ENCODE peak calls at places on chromosomes 16 and 17, in four cellular contexts. D is glutamatergic neuron, V is dorsolateral prefrontal cortex, O is activated B cell treated with CpG ODN at 0.5 μM for 24 hours. L is an unnamed sample.

GRCh38 chr17:41620583-41621434 is 3.6 kb downstream of the KRT17 start:
- DNase-seq in O (no peak), V (no peak), D (peak; percentile 15), L (no peak)

GRCh38 chr16:67395458-67396158 is 2.3 kb upstream of the TPPP3 start:
- DNase-seq in D (peak; percentile 82), O (no peak), V (no peak), L (peak; percentile 31)

GRCh38 chr16:3496386-3496785 is 1.1 kb upstream of the C16orf90 start:
- DNase-seq in O (no peak), D (no peak), V (no peak), L (no peak)

GRCh38 chr17:82769041-82769440 is 17.2 kb downstream of the TBCD start:
- DNase-seq in V (no peak), O (no peak), D (no peak), L (no peak)

GRCh38 chr17:57605734-57606105 is 139.4 kb downstream of the CCDC182 start:
- DNase-seq in D (no peak), O (peak; percentile 30), V (no peak), L (no peak)

GRCh38 chr17:46157443-46158107 is 35.7 kb downstream of the KANSL1 start:
- DNase-seq in V (no peak), D (no peak), O (no peak), L (no peak)

GRCh38 chr16:68744744-68745280 is 7.7 kb downstream of the CDH1 start:
- DNase-seq in V (no peak), O (no peak), D (no peak), L (no peak)

GRCh38 chr17:35577826-35578194 is 561 bp downstream of the PEX12 start:
- DNase-seq in V (no peak), O (no peak), D (no peak), L (no peak)

GRCh38 chr16:19708498-19709205 is 9.4 kb downstream of the KNOP1 start:
- DNase-seq in D (no peak), V (peak; percentile 22), O (no peak), L (no peak)

GRCh38 chr16:71442041-71442440 is at the start of gene TLE7:
- DNase-seq in V (no peak), O (no peak), D (no peak), L (no peak)

GRCh38 chr17:51120357-51120738 is 320 bp downstream of the SPAG9 start:
- DNase-seq in V (peak; percentile 60), D (no peak), O (no peak), L (peak; percentile 39)
- TF ChIP-seq CTCF in V (no peak), D (no peak), O (no peak), L (no peak)

GRCh38 chr17:76528528-76529223 is 8.8 kb downstream of the CYGB start:
- DNase-seq in V (no peak), O (no peak), D (no peak), L (no peak)
- TF ChIP-seq CTCF in V (no peak), O (no peak), D (no peak), L (no peak)

GRCh38 chr16:76756423-76756822 is 434.6 kb upstream of the MON1B start:
- DNase-seq in V (no peak), O (no peak), D (no peak), L (no peak)

DNA sequence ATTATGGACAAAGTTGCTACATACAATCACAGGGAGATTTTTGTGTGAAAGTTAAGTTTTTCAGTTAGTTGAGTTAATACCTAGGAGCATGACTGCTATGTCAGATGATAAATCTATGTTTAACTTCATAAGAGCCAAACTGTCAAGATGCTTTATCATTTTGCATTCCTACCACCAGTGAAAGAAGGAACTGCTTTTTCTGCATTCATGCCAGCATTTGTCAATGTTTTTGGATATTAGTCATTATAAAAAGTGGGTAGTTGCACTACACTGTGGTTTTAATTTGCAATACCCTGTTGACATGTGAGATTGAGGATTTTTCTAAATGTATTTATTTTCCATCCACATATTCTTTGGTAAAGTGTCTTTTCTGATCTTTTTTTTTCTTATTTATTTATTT is 434.0 kb upstream of the MON1B start:
- DNase-seq in D (no peak), O (no peak), V (no peak), L (no peak)
- TF ChIP-seq CTCF in D (no peak), O (no peak), V (no peak), L (no peak)

GRCh38 chr16:85027349-85027967 is at the start of gene KIAA0513:
- DNase-seq in V (peak; percentile 93), D (peak; percentile 98), O (peak; percentile 99), L (peak; percentile 65)
- TF ChIP-seq CTCF in V (peak; percentile 68), D (no peak), O (no peak), L (peak; percentile 20)

GRCh38 chr16:20956319-20956718 is 55.7 kb downstream of the LYRM1 start:
- DNase-seq in D (no peak), V (no peak), O (no peak), L (no peak)
- TF ChIP-seq CTCF in D (no peak), V (no peak), O (no peak), L (no peak)

GRCh38 chr17:29563816-29564215 is 3.0 kb downstream of the ABHD15 start:
- DNase-seq in V (no peak), O (no peak), D (no peak), L (no peak)

GRCh38 chr17:29566473-29567361 is at the start of gene ABHD15:
- DNase-seq in O (peak; percentile 72), D (peak; percentile 62), V (no peak), L (peak; percentile 52)

GRCh38 chr17:29567362-29568330 is 809 bp upstream of the ABHD15 start:
- DNase-seq in V (no peak), O (peak; percentile 73), D (peak; percentile 67), L (no peak)

GRCh38 chr17:29568331-29569244 is at the start of gene TP53I13:
- DNase-seq in V (no peak), O (peak; percentile 83), D (peak; percentile 56), L (peak; percentile 80)

DNA sequence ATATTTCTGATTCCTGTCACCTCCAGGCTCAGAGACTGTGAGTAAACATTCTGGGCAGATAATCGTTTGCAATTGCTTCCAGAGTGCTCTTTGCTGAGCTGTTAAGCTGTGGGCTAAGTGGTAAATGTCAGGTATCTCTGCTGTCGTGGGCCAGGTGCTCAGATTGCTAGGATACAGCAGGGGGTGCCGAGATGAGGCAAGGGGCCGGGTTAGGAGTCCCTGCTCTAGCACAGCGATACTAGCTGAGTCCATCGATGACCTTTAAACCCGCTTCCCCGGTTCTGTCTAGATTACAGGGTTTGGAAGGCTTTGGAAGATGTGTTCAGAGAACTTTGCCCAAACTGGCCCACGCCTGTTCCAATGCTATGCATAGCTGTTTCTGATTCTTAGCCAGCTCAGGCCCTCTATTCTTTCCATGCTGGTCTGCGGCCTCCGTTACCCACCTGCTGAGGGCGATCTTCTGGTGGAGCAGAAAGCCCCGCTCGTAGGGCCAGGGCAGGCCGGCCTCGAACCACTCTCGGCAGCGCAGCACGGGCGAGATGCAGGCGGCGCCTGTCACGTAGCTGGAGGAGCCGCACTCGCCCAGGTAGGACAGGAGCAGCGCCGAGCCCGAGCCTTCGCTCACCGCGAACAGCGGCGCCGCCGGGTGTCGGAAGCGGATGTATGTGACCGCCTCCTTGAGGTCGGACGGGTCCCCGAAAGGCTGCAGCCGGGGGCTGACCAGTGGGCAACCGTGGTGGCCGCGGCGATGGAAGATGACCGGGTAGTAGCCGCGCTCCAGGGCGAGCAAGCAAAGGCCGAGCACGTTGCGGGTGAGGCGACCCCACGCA is 979 bp downstream of the ABHD15 start:
- DNase-seq in O (peak; percentile 59), D (no peak), V (no peak), L (no peak)
- TF ChIP-seq CTCF in O (no peak), D (no peak), V (no peak), L (peak; percentile 26)

GRCh38 chr17:11251561-11252107 is 10.6 kb downstream of the SHISA6 start:
- DNase-seq in O (no peak), D (no peak), V (no peak), L (no peak)
- TF ChIP-seq CTCF in O (no peak), D (no peak), V (no peak), L (no peak)

DNA sequence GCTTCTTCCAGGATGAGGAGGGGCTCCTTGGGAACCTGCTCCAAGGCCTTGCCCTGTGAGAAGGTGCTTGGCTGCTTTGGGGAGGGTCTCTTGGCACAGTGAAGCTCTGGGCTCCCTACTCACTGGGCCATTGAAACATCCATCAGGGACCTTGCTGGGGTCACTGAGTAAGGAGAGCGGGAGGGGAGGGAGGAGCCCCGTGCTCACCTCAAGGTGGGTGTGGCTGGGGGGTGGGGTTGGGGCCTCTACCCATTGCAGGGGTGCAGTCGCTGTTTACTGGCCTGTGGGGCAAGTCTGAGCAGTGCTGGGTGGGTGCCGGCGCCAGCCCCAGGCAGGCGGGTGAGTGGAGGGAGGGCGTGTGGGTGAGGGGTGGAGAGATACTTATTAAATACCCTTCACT is 9.9 kb downstream of the TNS4 start:
- DNase-seq in V (no peak), O (no peak), D (no peak), L (no peak)
- TF ChIP-seq CTCF in V (no peak), O (no peak), D (no peak), L (no peak)

GRCh38 chr17:64214950-64215349 is 48.1 kb downstream of the TEX2 start:
- DNase-seq in V (no peak), O (no peak), D (no peak), L (no peak)

GRCh38 chr17:64218066-64218465 is 45.0 kb downstream of the TEX2 start:
- DNase-seq in D (no peak), V (no peak), O (no peak), L (no peak)

GRCh38 chr17:64216030-64216384 is 47.1 kb downstream of the TEX2 start:
- DNase-seq in O (no peak), V (no peak), D (no peak), L (no peak)

GRCh38 chr17:64217249-64217652 is 45.8 kb downstream of the TEX2 start:
- DNase-seq in O (peak; percentile 21), D (no peak), V (no peak), L (no peak)

DNA sequence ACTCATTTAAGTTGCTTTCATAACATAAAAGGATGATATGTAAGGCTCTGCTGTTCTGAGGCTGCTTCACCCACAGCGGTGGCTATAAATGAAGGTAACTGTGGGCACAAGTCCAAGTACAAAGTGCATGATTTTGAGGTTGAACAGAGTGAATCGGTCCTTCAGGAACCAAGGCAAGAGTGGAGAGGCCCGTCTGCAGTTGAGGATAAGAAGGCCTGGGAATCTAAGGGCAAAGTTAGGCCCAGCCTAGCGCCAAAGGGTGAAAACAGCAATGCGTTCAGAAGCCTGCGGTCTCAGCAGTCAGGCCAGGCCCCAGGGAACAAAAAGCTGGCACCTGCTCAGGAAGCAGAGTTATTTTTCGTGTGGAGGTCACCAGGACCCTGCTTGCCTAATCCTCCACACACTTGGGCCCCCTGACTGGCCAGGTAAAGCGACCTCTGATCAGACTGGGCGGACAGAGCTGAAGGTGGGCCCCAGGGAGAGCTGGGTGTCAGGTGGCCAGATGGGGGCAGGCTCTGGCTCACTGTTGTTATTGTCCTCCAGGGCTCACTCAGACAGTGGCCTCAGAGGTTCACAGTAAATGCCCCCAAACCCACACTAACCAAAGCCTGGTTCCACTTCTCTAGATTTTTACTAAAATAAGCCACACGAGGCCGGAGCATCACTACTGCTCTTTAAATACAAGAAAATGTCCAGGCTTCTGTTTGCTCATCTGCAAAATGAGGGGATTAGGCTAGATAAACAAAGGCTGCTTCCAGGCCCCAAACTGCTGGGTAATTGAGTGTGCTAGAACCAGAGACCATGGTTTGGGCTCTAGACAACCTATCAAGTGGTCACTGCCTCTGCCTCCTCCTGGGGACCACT is 46.4 kb downstream of the TEX2 start:
- DNase-seq in V (no peak), D (no peak), O (peak; percentile 17), L (no peak)
- TF ChIP-seq CTCF in V (no peak), D (no peak), O (no peak), L (peak; percentile 26)

L was measured in D721Med.